ENCODE peak calls at places on chromosome 11, in five cellular contexts. P, C, L, K and B are unnamed samples.

GRCh38 chr11:95704865-95705264 is 84.7 kb downstream of the FAM76B start:
- DNase-seq in P (no peak), C (no peak), L (no peak), K (no peak), B (no peak)

GRCh38 chr11:95593101-95593500 is 196.5 kb downstream of the FAM76B start:
- DNase-seq in P (no peak), C (no peak), L (peak; percentile 67), K (no peak), B (no peak)

GRCh38 chr11:72041364-72042058 is 38.8 kb downstream of the NUMA1 start:
- DNase-seq in P (peak; percentile 55), C (peak; percentile 81), L (peak; percentile 93), K (peak; percentile 21), B (peak; percentile 56)

GRCh38 chr11:2270322-2271076 is at the start of gene ASCL2:
- DNase-seq in P (no peak), C (no peak), L (peak; percentile 56), K (no peak), B (no peak)

GRCh38 chr11:117538256-117538655 is 210.6 kb downstream of the CEP164 start:
- DNase-seq in P (no peak), C (no peak), L (no peak), K (no peak), B (no peak)

GRCh38 chr11:63837027-63837688 is 1.8 kb upstream of the MARK2 start:
- DNase-seq in P (peak; percentile 96), C (peak; percentile 84), L (peak; percentile 89), K (peak; percentile 67), B (peak; percentile 80)

GRCh38 chr11:6334806-6335205 is 14.5 kb upstream of the CAVIN3 start:
- DNase-seq in P (no peak), C (no peak), L (no peak), K (no peak), B (no peak)

GRCh38 chr11:47359586-47359985 is 7.1 kb upstream of the MYBPC3 start:
- DNase-seq in P (no peak), C (no peak), L (no peak), K (no peak), B (no peak)

GRCh38 chr11:116840224-116840745 is 2.9 kb upstream of the APOA1 start:
- DNase-seq in P (no peak), C (no peak), L (no peak), K (no peak), B (no peak)

DNA sequence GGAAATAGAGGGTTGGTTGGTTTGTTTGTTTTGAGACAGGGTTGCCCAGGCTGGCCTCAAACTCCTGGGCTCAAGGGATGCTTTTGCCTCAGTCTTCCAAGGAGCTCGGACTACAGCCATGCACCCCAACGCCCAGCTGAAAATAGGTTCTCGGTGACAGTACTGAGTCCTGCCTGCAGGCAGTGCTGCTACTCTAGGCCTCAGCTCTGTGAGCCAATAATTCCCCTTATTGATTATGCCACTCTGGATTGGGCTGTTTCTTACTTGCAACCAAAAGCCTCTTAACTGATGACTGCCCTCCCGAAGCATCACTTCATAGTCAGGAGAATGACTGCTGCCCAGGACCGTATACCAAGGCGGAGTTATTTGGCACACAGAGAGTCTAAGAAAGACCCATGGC is 1.2 kb upstream of the C11orf16 start:
- DNase-seq in P (no peak), C (no peak), L (no peak), K (no peak), B (no peak)
- TF ChIP-seq CTCF in P (no peak), C (no peak), L (no peak), K (no peak), B (no peak)

DNA sequence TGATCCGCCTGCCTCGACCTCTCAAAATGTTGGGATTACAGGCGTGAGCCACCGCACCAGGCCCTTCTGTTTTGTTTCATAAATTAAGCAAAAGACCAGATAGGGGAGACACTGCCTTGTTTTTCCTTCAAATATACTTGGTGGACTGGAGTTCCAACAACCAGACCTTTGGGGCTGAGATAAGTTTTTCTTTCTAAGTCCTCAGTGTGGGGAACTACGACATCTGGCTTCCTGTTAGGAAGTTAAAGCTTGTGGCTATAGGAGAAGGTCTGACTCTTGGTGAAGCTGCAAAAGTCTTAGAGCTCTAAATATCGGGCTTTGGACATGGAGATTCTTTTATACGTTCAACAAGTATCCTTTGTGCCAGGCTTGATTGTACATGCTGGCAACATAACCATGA is 64.1 kb upstream of the EED start:
- DNase-seq in P (no peak), C (no peak), L (no peak), K (no peak), B (no peak)
- TF ChIP-seq CTCF in P (no peak), C (no peak), L (no peak), K (no peak), B (no peak)

GRCh38 chr11:120238968-120239620 is 846 bp upstream of the POU2F3 start:
- DNase-seq in P (no peak), C (no peak), L (no peak), K (no peak), B (no peak)

GRCh38 chr11:120243221-120243620 is 3.3 kb downstream of the POU2F3 start:
- DNase-seq in P (no peak), C (no peak), L (no peak), K (no peak), B (no peak)

GRCh38 chr11:120240866-120241265 is 926 bp downstream of the POU2F3 start:
- DNase-seq in P (no peak), C (no peak), L (no peak), K (no peak), B (no peak)

GRCh38 chr11:120241277-120241676 is 1.3 kb downstream of the POU2F3 start:
- DNase-seq in P (no peak), C (no peak), L (no peak), K (no peak), B (no peak)

DNA sequence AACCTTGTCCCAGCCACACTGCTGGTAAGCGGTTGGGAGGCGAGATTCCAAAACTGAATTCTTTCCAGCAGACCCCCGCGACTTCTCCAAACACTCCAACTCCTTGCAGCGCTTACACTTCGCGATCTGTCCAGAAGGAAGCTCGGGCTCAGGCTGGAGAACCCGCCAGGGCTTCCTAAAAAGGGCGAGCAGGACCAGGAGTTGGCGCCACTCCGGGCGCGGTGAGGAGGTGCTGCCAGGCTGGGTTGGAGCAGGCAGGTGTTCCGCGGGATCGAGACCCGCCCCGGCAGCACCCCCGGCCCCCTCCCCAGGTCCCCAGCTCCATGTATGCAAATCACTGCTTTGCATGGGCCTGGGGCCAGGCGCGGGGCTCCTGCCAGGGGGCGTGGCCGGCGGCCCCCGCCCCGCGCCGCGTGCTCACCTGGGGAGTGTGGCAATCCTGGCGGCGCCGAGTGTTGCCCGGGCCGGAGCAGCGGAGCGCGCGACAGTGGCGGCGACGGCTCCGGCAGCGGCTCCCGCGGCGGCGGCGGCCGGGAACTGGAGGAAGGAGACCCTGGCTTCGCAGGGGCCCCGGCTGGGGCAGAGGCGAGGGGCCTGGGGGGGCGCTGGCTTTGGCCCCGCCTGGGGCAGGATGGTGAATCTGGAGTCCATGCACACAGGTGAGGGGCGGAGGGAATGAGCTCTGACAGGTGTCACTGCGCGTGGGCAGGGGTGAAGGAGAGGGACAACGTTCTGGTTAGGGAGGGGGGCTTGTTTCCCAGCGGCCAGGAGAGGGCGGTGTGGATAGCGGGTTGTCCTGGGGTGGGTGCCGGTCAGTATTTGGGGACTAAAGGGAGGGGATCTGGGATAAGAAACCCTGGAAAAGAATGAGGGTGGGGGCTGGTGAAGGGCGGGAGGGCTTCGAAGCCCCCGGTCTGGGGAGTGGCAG is at the start of gene POU2F3:
- DNase-seq in P (no peak), C (peak; percentile 45), L (no peak), K (no peak), B (peak; percentile 15)
- TF ChIP-seq CTCF in P (peak; percentile 56), C (no peak), L (no peak), K (peak; percentile 41), B (peak; percentile 21)

GRCh38 chr11:17531818-17532131 is 12.4 kb downstream of the USH1C start:
- DNase-seq in P (no peak), C (no peak), L (no peak), K (no peak), B (no peak)
- TF ChIP-seq CTCF in P (no peak), C (no peak), L (no peak), K (no peak), B (no peak)

DNA sequence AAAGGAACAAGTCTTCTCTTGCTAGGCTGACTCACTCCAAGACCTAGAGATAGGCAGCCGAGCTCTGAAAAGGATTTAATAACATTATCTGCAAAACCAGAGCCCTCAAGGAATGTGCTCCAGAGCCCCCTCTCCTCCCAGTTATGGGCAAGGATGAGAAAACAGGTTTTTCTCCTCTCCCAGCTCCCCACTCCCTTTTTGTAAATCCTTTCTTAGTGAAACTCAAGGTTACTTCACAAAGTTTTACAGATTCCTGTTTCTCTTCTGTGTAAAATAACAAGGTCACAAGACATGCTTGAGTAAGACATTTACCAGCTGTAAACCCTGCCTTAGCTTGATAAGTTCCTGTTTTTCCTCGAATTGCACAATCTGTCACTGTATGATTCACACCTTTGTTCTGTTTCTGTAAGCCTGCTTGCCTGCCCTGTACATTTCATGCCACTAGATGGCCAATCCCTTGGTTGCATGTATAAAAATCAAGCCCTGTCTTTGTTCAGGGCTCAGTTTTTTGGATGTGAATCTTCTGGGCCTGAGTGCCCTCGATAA is 489.4 kb downstream of the KCNA4 start:
- DNase-seq in P (peak; percentile 72), C (no peak), L (no peak), K (no peak), B (peak; percentile 60)
- TF ChIP-seq CTCF in P (peak; percentile 65), C (peak; percentile 23), L (no peak), K (no peak), B (peak; percentile 44)

DNA sequence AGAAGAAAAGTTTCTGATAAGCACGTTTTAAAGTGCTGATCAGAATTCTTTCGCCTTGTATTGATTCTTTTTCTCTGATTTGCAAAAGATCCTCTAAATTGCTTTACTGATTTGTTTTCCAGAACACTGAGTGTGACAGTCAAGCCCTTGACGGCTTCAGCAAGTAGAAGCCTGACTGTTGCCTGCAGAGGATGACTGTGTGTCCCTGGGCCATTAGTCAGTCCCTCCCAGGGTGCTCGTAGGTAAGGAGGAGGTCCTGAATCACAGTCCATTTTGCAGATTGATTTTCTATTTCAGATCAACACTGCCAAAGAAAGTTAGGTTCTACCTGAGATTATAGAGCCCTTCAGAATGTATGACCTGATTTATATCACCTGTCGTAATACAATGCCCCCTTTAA is 38.6 kb upstream of the POGLUT3 start:
- DNase-seq in P (no peak), C (no peak), L (no peak), K (no peak), B (no peak)
- TF ChIP-seq CTCF in P (no peak), C (no peak), L (no peak), K (no peak), B (no peak)

GRCh38 chr11:134071766-134072403 is 3.0 kb downstream of the JAM3 start:
- DNase-seq in P (no peak), C (no peak), L (no peak), K (no peak), B (no peak)
- TF ChIP-seq CTCF in P (no peak), C (no peak), L (peak; percentile 23), K (no peak), B (no peak)

DNA sequence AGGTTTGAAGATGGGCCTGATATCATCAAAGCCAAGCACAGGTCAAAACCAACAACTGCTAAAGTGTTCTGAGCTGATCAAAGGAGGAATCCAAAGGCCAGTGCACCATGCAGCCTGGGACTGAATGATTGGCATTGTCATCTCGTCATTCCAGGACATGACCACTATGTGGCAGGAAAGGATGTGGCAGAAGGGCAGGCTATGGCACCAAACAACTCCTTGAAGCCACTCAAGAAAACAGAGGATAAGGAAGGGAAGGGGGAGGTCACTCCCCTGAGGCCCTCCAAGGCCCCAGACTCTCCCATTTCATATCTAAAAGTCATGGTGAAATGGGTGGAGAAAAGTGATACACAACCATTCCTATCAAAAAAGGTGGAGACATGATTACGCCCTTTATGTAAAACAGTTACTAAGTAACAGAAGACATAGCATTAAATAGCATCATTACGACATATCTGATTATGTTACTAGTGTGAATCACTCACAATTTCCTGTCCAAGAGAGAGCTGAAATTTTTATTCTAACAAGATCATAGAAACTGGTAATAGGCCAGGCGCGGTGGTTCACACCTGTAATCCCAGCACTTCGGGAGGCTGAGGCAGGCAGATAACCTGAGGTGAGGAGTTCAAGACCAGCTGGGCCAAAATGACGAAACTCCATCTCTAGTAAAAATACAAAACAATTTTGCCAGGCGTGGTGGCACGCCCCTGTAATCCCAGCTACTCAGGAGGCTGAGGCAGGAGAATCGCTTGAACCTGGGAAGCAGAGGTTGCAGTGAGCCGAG is 49.3 kb downstream of the AHNAK start:
- DNase-seq in P (peak; percentile 87), C (no peak), L (no peak), K (no peak), B (peak; percentile 62)
- TF ChIP-seq CTCF in P (peak; percentile 93), C (peak; percentile 16), L (peak; percentile 46), K (peak; percentile 26), B (peak; percentile 69)